ENCODE peak calls at places on chromosomes 6 and 20, in ten cellular contexts. Q is CD4-positive, CD25-positive, alpha-beta regulatory T cell; E is uterus; W is sigmoid colon; O is vagina; U is prostate gland; H is tibial nerve; J is colonic mucosa; M is foreskin keratinocyte; K is fibroblast of lung. T is an unnamed sample. For H3K4me1, the result is how much of the 10 kb centered on the place peaks cover.

GRCh38 chr20:63054103-63054474 is 47.3 kb upstream of the BHLHE23 start:
- DNase-seq in O (no peak), Q (no peak), J (no peak), K (no peak), H (no peak), W (peak), U (no peak), M (no peak), E (no peak), T (no peak)

GRCh38 chr6:8100159-8100854 is 2.0 kb downstream of the EEF1E1 start:
- DNase-seq in J (no peak), H (no peak), E (no peak), U (no peak), M (no peak), Q (no peak), K (no peak), W (no peak), O (no peak), T (no peak)

GRCh38 chr6:42791706-42792320 is 10.0 kb downstream of the BICRAL start:
- DNase-seq in M (peak), O (no peak), J (no peak), H (no peak), U (no peak), K (peak), Q (no peak), E (no peak), W (no peak), T (no peak)

GRCh38 chr6:117483645-117484016 is 1.2 kb downstream of the DCBLD1 start:
- DNase-seq in Q (peak), H (no peak), E (no peak), K (no peak), O (no peak), W (no peak), J (no peak), M (no peak), U (no peak), T (no peak)

GRCh38 chr6:104954091-104954797 is 2.7 kb upstream of the LIN28B start:
- DNase-seq in H (no peak), Q (no peak), E (no peak), J (no peak), U (no peak), M (no peak), K (no peak), O (no peak), W (no peak), T (no peak)

GRCh38 chr6:31087494-31088089 is 24.8 kb downstream of the C6orf15 start:
- DNase-seq in W (peak), U (peak), M (peak), Q (peak), J (peak), O (no peak), K (peak), H (peak), E (peak), T (peak)

GRCh38 chr6:167669870-167670802 is 156.6 kb upstream of the AFDN start:
- DNase-seq in E (no peak), O (no peak), U (no peak), Q (no peak), K (no peak), M (no peak), W (peak), J (no peak), H (no peak), T (no peak)

GRCh38 chr6:52399511-52400315 is 20.4 kb upstream of the EFHC1 start:
- DNase-seq in M (peak), H (no peak), O (no peak), E (no peak), K (peak), J (peak), W (no peak), Q (peak), U (peak), T (no peak)

GRCh38 chr6:19731286-19731685 is 105.9 kb upstream of the ID4 start:
- DNase-seq in Q (no peak), J (no peak), W (no peak), O (no peak), U (no peak), E (no peak), M (peak), H (no peak), K (peak), T (no peak)

GRCh38 chr6:16392010-16392409 is 153.6 kb downstream of the GMPR start:
- DNase-seq in H (no peak), O (no peak), M (no peak), U (no peak), W (no peak), Q (no peak), K (no peak), E (no peak), J (no peak), T (no peak)

GRCh38 chr20:64161595-64162238 is 2.5 kb upstream of the MYT1 start:
- DNase-seq in Q (peak), K (peak), M (peak), H (no peak), U (peak), W (no peak), J (peak), O (no peak), E (no peak), T (no peak)

GRCh38 chr6:129050086-129050485 is 167.1 kb downstream of the LAMA2 start:
- DNase-seq in J (no peak), U (no peak), O (no peak), Q (no peak), M (peak), W (no peak), K (peak), H (no peak), E (no peak), T (no peak)

GRCh38 chr6:15357832-15358231 is 112.0 kb downstream of the JARID2 start:
- DNase-seq in Q (no peak), E (no peak), U (no peak), O (no peak), W (no peak), K (no peak), H (no peak), M (no peak), J (no peak), T (no peak)

GRCh38 chr6:25404094-25404493 is 124.9 kb downstream of the CARMIL1 start:
- DNase-seq in K (no peak), J (no peak), M (no peak), H (no peak), O (no peak), U (no peak), W (no peak), Q (no peak), E (no peak), T (no peak)

GRCh38 chr6:170451762-170452651 is 101.1 kb downstream of the PSMB1 start:
- DNase-seq in U (no peak), M (no peak), H (no peak), Q (no peak), O (no peak), J (no peak), E (no peak), W (no peak), K (no peak), T (no peak)

GRCh38 chr6:37501632-37502466 is 2.2 kb upstream of the CCDC167 start:
- DNase-seq in E (no peak), U (no peak), O (no peak), W (no peak), K (no peak), M (no peak), Q (peak), H (no peak), J (no peak), T (no peak)

GRCh38 chr6:29861521-29862255 is 34.1 kb downstream of the HLA-G start:
- DNase-seq in Q (no peak), E (no peak), O (no peak), J (no peak), M (no peak), H (no peak), U (no peak), K (no peak), W (no peak), T (no peak)

GRCh38 chr6:139839506-139840156 is 465.2 kb upstream of the CITED2 start:
- DNase-seq in K (no peak), O (no peak), U (no peak), H (no peak), J (no peak), W (peak), E (no peak), M (peak), Q (no peak), T (peak)

GRCh38 chr6:20213271-20213798 is 1.1 kb upstream of the MBOAT1 start:
- DNase-seq in U (no peak), E (no peak), W (no peak), H (no peak), J (no peak), K (no peak), Q (no peak), M (no peak), O (no peak), T (no peak)

GRCh38 chr20:53413188-53413631 is 180.4 kb downstream of the ZNF217 start:
- DNase-seq in M (no peak), U (peak), J (peak), E (no peak), W (no peak), O (no peak), K (no peak), Q (peak), H (no peak), T (peak)

GRCh38 chr20:1911536-1911935 is 16.3 kb downstream of the SIRPA start:
- DNase-seq in U (no peak), W (no peak), O (no peak), E (no peak), Q (no peak), H (no peak), M (no peak), K (no peak), J (no peak), T (no peak)

GRCh38 chr6:150006961-150007464 is 18.3 kb downstream of the RAET1L start:
- DNase-seq in Q (no peak), K (no peak), E (no peak), M (no peak), H (no peak), J (no peak), O (peak), W (no peak), U (no peak), T (no peak)

GRCh38 chr20:49982346-49983122 is at the start of gene SNAI1:
- DNase-seq in K (peak), M (no peak), O (no peak), U (peak), E (peak), Q (peak), H (peak), J (peak), W (peak), T (peak)

GRCh38 chr20:31835554-31835953 is 9.8 kb downstream of the FOXS1 start:
- DNase-seq in K (no peak), Q (no peak), M (no peak), O (no peak), E (no peak), U (no peak), W (no peak), H (no peak), J (no peak), T (no peak)

GRCh38 chr6:24833711-24834386 is 35.1 kb upstream of the ARMH2 start:
- DNase-seq in E (no peak), O (no peak), K (no peak), J (no peak), H (no peak), M (no peak), Q (no peak), U (no peak), W (no peak), T (no peak)

GRCh38 chr20:3669710-3670367 is 6.6 kb upstream of the GFRA4 start:
- DNase-seq in Q (no peak), J (no peak), O (no peak), K (no peak), H (no peak), E (no peak), W (no peak), U (no peak), M (no peak), T (no peak)

DNA sequence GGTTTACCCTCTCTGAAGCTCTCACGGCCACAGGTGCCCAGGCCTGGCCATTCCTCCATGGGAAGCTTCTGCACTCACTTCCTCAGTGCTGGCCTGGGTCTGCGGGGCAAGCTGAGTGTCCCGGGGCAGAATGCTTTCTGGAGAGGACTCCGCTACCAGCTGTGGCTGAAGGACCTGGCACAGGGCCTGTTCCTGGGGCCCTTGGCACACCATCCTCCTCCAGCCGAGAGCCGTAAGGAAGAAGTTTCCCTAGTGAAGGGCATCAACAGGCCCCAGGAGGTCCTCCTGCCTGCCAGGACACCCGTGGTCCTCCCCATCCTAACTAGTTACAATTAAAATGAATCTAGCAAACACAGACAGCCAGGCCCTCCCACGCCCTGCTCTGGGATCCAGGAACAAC is 14.0 kb upstream of the KCNK15 start:
- DNase-seq in J (no peak), U (no peak), E (no peak), K (no peak), M (no peak), H (no peak), Q (no peak), W (no peak), O (no peak), T (peak)
- H3K4me1 ChIP-seq in J (under half), U (under half), E (under half), K (under half), M (under half), H (under half), Q (under half), W (under half), O (under half), T (under half)

GRCh38 chr20:48710341-48711043 is 117.3 kb downstream of the PREX1 start:
- DNase-seq in H (no peak), E (no peak), J (no peak), M (no peak), O (no peak), Q (no peak), K (no peak), U (no peak), W (peak), T (no peak)
- H3K4me1 ChIP-seq in H (under half), E (under half), J (under half), M (under half), O (under half), Q (under half), K (under half), U (under half), W (under half), T (under half)

GRCh38 chr6:83702077-83702476 is 6.8 kb downstream of the SNAP91 start:
- DNase-seq in K (no peak), M (no peak), Q (no peak), O (no peak), W (no peak), U (no peak), E (no peak), J (no peak), H (no peak), T (no peak)

DNA sequence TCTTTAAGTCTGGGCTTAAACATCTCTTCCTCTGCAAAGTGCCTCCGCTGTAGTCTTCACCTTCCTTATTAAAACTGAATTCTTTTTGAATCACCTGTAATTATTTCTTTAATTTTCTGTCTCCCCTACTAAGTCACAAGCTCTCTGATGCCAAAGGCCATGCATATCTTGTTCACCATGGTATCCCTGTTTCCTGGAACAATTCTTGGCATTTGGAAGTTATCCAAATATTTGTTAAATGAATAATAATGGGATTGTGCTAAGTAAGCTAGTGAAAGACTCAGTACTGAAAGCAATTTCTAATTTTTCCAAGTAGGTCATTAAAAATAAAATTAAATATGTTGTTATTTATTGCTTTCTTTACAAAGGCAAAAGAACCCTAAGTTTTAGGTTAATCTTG is 12.2 kb downstream of the SNAP91 start:
- DNase-seq in E (no peak), W (no peak), M (peak), J (no peak), H (no peak), K (peak), U (no peak), Q (no peak), O (no peak), T (no peak)
- H3K4me1 ChIP-seq in E (under half), W (under half), M (under half), J (under half), H (under half), K (under half), U (under half), Q (under half), O (under half), T (under half)

GRCh38 chr20:22795455-22795854 is 211.1 kb upstream of the FOXA2 start:
- DNase-seq in O (no peak), K (no peak), J (no peak), M (no peak), U (no peak), H (no peak), Q (no peak), W (no peak), E (no peak), T (no peak)
- H3K4me1 ChIP-seq in O (under half), K (under half), J (under half), M (under half), U (under half), H (under half), Q (under half), W (under half), E (under half), T (under half)

GRCh38 chr20:35772563-35773058 is 796 bp downstream of the PHF20 start:
- DNase-seq in J (no peak), O (no peak), M (no peak), H (no peak), K (no peak), Q (no peak), E (no peak), W (no peak), U (no peak), T (no peak)

GRCh38 chr20:35771689-35772562 is at the start of gene PHF20:
- DNase-seq in E (peak), H (peak), U (peak), K (peak), M (peak), O (peak), Q (peak), J (peak), W (peak), T (peak)

GRCh38 chr20:35771367-35771688 is 487 bp upstream of the PHF20 start:
- DNase-seq in O (no peak), H (no peak), J (no peak), U (no peak), W (no peak), M (no peak), E (no peak), K (no peak), Q (no peak), T (no peak)

GRCh38 chr20:35773154-35773751 is 1.4 kb downstream of the PHF20 start:
- DNase-seq in K (peak), U (no peak), E (no peak), M (no peak), W (peak), Q (peak), O (no peak), H (no peak), J (peak), T (peak)

GRCh38 chr20:35776513-35777101 is 4.8 kb downstream of the PHF20 start:
- DNase-seq in U (peak), M (no peak), H (peak), E (peak), J (peak), W (peak), K (peak), O (no peak), Q (no peak), T (peak)
- H3K4me1 ChIP-seq in U (under half), M (under half), H (under half), E (under half), J (under half), W (under half), K (under half), O (half or more), Q (half or more), T (under half)